ENCODE peak calls at places on chromosomes 13 and 19, in five cellular contexts. One of them, this sample, is unnamed. For H3K27me3, the result is how much of the 10 kb centered on the place peaks cover.

GRCh38 chr19:14385492-14385891 is 4.2 kb downstream of the ADGRE5 start:
- DNase-seq in HL-60: no peak
- DNase-seq in Panc1: no peak
- DNase-seq in CD4-positive, alpha-beta T cell: no peak
- DNase-seq in hepatocyte: no peak
- DNase-seq in this sample: no peak

GRCh38 chr19:49094505-49095482 is 9.5 kb downstream of the SNRNP70 start:
- DNase-seq in HL-60: no peak
- DNase-seq in Panc1: no peak
- DNase-seq in CD4-positive, alpha-beta T cell: no peak
- DNase-seq in hepatocyte: no peak
- DNase-seq in this sample: no peak

GRCh38 chr19:10612515-10613119 is 12.7 kb upstream of the SLC44A2 start:
- DNase-seq in HL-60: no peak
- DNase-seq in Panc1: no peak
- DNase-seq in CD4-positive, alpha-beta T cell: no peak
- DNase-seq in hepatocyte: no peak
- DNase-seq in this sample: no peak

GRCh38 chr13:99299545-99300341 is 7.5 kb downstream of the GPR183 start:
- DNase-seq in HL-60: peak
- DNase-seq in Panc1: no peak
- DNase-seq in CD4-positive, alpha-beta T cell: no peak
- DNase-seq in hepatocyte: no peak
- DNase-seq in this sample: no peak

GRCh38 chr13:38538412-38538811 is 148.5 kb upstream of the FREM2 start:
- DNase-seq in HL-60: no peak
- DNase-seq in Panc1: no peak
- DNase-seq in CD4-positive, alpha-beta T cell: no peak
- DNase-seq in hepatocyte: no peak
- DNase-seq in this sample: no peak

GRCh38 chr19:5298502-5298901 is 42.1 kb downstream of the PTPRS start:
- DNase-seq in HL-60: no peak
- DNase-seq in Panc1: no peak
- DNase-seq in CD4-positive, alpha-beta T cell: no peak
- DNase-seq in hepatocyte: no peak
- DNase-seq in this sample: no peak

GRCh38 chr13:31468114-31468902 is 268.5 kb downstream of the B3GLCT start:
- DNase-seq in HL-60: peak
- DNase-seq in Panc1: no peak
- DNase-seq in CD4-positive, alpha-beta T cell: no peak
- DNase-seq in hepatocyte: no peak
- DNase-seq in this sample: no peak

GRCh38 chr19:44142014-44142523 is 715 bp downstream of the ZNF234 start:
- DNase-seq in HL-60: peak
- DNase-seq in Panc1: no peak
- DNase-seq in CD4-positive, alpha-beta T cell: no peak
- DNase-seq in hepatocyte: peak
- DNase-seq in this sample: no peak

GRCh38 chr19:42028304-42029216 is 34.5 kb upstream of the ATP1A3 start:
- DNase-seq in HL-60: no peak
- DNase-seq in Panc1: no peak
- DNase-seq in CD4-positive, alpha-beta T cell: no peak
- DNase-seq in hepatocyte: no peak
- DNase-seq in this sample: no peak

GRCh38 chr19:44876930-44877530 is 14.0 kb upstream of the TOMM40 start:
- DNase-seq in HL-60: peak
- DNase-seq in Panc1: no peak
- DNase-seq in CD4-positive, alpha-beta T cell: no peak
- DNase-seq in hepatocyte: no peak
- DNase-seq in this sample: no peak

GRCh38 chr19:35107541-35107939 is 8.1 kb upstream of the FXYD3 start:
- DNase-seq in HL-60: no peak
- DNase-seq in Panc1: no peak
- DNase-seq in CD4-positive, alpha-beta T cell: no peak
- DNase-seq in hepatocyte: no peak
- DNase-seq in this sample: no peak

GRCh38 chr13:99432637-99433542 is 68.4 kb upstream of the TM9SF2 start:
- DNase-seq in HL-60: peak
- DNase-seq in Panc1: no peak
- DNase-seq in CD4-positive, alpha-beta T cell: peak
- DNase-seq in hepatocyte: peak
- DNase-seq in this sample: peak

GRCh38 chr19:45676851-45677263 is 8.8 kb downstream of the GIPR start:
- DNase-seq in HL-60: no peak
- DNase-seq in Panc1: no peak
- DNase-seq in CD4-positive, alpha-beta T cell: peak
- DNase-seq in hepatocyte: peak
- DNase-seq in this sample: no peak

GRCh38 chr19:40335101-40335500 is 13.1 kb downstream of the C19orf47 start:
- DNase-seq in HL-60: no peak
- DNase-seq in Panc1: no peak
- DNase-seq in CD4-positive, alpha-beta T cell: no peak
- DNase-seq in hepatocyte: no peak
- DNase-seq in this sample: no peak

GRCh38 chr13:105982219-105982618 is 553.2 kb downstream of the EFNB2 start:
- DNase-seq in HL-60: no peak
- DNase-seq in Panc1: no peak
- DNase-seq in CD4-positive, alpha-beta T cell: no peak
- DNase-seq in hepatocyte: no peak
- DNase-seq in this sample: no peak

GRCh38 chr13:97911311-97912138 is 42.0 kb upstream of the IPO5 start:
- DNase-seq in HL-60: peak
- DNase-seq in Panc1: peak
- DNase-seq in CD4-positive, alpha-beta T cell: no peak
- DNase-seq in hepatocyte: peak
- DNase-seq in this sample: no peak

GRCh38 chr13:24050796-24051715 is 109.5 kb upstream of the SPATA13 start:
- DNase-seq in HL-60: no peak
- DNase-seq in Panc1: no peak
- DNase-seq in CD4-positive, alpha-beta T cell: no peak
- DNase-seq in hepatocyte: no peak
- DNase-seq in this sample: no peak

GRCh38 chr13:70043685-70044084 is 63.9 kb upstream of the ATXN8OS start:
- DNase-seq in HL-60: no peak
- DNase-seq in Panc1: no peak
- DNase-seq in CD4-positive, alpha-beta T cell: no peak
- DNase-seq in hepatocyte: no peak
- DNase-seq in this sample: peak

GRCh38 chr19:5053661-5054060 is 84.7 kb downstream of the KDM4B start:
- DNase-seq in HL-60: no peak
- DNase-seq in Panc1: no peak
- DNase-seq in CD4-positive, alpha-beta T cell: no peak
- DNase-seq in hepatocyte: no peak
- DNase-seq in this sample: no peak

GRCh38 chr19:7917292-7918061 is 2.7 kb upstream of the SNAPC2 start:
- DNase-seq in HL-60: peak
- DNase-seq in Panc1: no peak
- DNase-seq in CD4-positive, alpha-beta T cell: peak
- DNase-seq in hepatocyte: peak
- DNase-seq in this sample: no peak

GRCh38 chr13:79386125-79386822 is 19.8 kb downstream of the RBM26 start:
- DNase-seq in HL-60: no peak
- DNase-seq in Panc1: no peak
- DNase-seq in CD4-positive, alpha-beta T cell: no peak
- DNase-seq in hepatocyte: no peak
- DNase-seq in this sample: no peak

GRCh38 chr19:28569132-28570114 is 643.5 kb downstream of the UQCRFS1 start:
- DNase-seq in HL-60: no peak
- DNase-seq in Panc1: no peak
- DNase-seq in CD4-positive, alpha-beta T cell: no peak
- DNase-seq in hepatocyte: no peak
- DNase-seq in this sample: no peak

GRCh38 chr19:43711751-43712355 is 4.0 kb upstream of the IRGC start:
- DNase-seq in HL-60: no peak
- DNase-seq in Panc1: no peak
- DNase-seq in CD4-positive, alpha-beta T cell: no peak
- DNase-seq in hepatocyte: no peak
- DNase-seq in this sample: no peak

GRCh38 chr19:6059396-6059947 is 50.8 kb downstream of the RFX2 start:
- DNase-seq in HL-60: no peak
- DNase-seq in Panc1: no peak
- DNase-seq in CD4-positive, alpha-beta T cell: no peak
- DNase-seq in hepatocyte: no peak
- DNase-seq in this sample: no peak

GRCh38 chr13:20945952-20946383 is 43.4 kb upstream of the XPO4 start:
- DNase-seq in HL-60: peak
- DNase-seq in Panc1: no peak
- DNase-seq in CD4-positive, alpha-beta T cell: no peak
- DNase-seq in hepatocyte: no peak
- DNase-seq in this sample: no peak

GRCh38 chr13:47146136-47146535 is 249.3 kb upstream of the HTR2A start:
- DNase-seq in HL-60: no peak
- DNase-seq in Panc1: no peak
- DNase-seq in CD4-positive, alpha-beta T cell: no peak
- DNase-seq in hepatocyte: no peak
- DNase-seq in this sample: no peak

GRCh38 chr19:8342684-8343482 is at the start of gene KANK3:
- DNase-seq in HL-60: peak
- DNase-seq in Panc1: no peak
- DNase-seq in CD4-positive, alpha-beta T cell: peak
- DNase-seq in hepatocyte: peak
- DNase-seq in this sample: peak

GRCh38 chr19:16650821-16651220 is 9.1 kb downstream of the SMIM7 start:
- DNase-seq in HL-60: no peak
- DNase-seq in Panc1: no peak
- DNase-seq in CD4-positive, alpha-beta T cell: no peak
- DNase-seq in hepatocyte: no peak
- DNase-seq in this sample: no peak

GRCh38 chr13:32859893-32860292 is 156.3 kb upstream of the KL start:
- DNase-seq in HL-60: no peak
- DNase-seq in Panc1: no peak
- DNase-seq in CD4-positive, alpha-beta T cell: no peak
- DNase-seq in hepatocyte: no peak
- DNase-seq in this sample: no peak

GRCh38 chr13:31046711-31047279 is 114.3 kb downstream of the TEX26 start:
- DNase-seq in HL-60: no peak
- DNase-seq in Panc1: no peak
- DNase-seq in CD4-positive, alpha-beta T cell: no peak
- DNase-seq in hepatocyte: peak
- DNase-seq in this sample: no peak

GRCh38 chr13:66809496-66809895 is 420.6 kb downstream of the PCDH9 start:
- DNase-seq in HL-60: no peak
- DNase-seq in Panc1: no peak
- DNase-seq in CD4-positive, alpha-beta T cell: no peak
- DNase-seq in hepatocyte: no peak
- DNase-seq in this sample: no peak

DNA sequence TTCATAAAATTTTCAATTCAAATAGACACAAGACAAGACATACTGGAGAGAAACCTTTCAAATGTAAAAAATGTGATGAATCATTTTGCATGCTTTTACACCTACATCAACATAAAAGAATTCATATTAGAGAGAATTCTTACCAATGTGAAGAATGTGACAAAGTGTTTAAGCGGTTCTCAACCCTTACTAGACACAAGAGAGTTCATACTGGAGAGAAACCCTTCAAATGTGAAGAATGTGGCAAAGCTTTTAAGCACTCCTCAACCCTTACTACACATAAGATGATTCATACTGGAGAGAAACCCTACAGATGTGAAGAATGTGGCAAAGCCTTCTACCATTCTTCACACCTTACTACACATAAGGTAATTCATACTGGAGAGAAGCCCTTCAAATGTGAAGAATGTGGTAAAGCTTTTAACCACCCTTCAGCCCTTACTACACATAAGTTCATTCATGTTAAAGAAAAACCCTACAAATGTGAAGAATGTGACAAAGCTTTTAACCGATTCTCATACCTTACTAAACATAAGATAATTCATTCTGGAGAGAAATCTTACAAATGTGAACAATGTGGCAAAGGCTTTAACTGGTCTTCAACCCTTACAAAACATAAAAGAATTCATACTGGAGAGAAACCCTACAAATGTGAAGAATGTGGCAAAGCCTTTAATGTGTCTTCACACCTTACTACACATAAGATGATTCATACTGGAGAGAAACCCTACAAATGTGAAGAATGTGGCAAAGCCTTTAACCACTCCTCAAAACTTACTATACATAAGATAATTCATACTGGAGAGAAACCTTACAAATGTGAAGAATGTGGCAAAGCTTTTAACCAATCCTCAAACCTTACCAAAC is 24.6 kb upstream of the ZNF431 start:
- DNase-seq in HL-60: no peak
- DNase-seq in Panc1: no peak
- DNase-seq in CD4-positive, alpha-beta T cell: no peak
- DNase-seq in hepatocyte: no peak
- DNase-seq in this sample: no peak
- TF ChIP-seq CTCF in HL-60: no peak
- TF ChIP-seq CTCF in Panc1: no peak
- TF ChIP-seq CTCF in CD4-positive, alpha-beta T cell: no peak
- TF ChIP-seq CTCF in hepatocyte: no peak
- TF ChIP-seq CTCF in this sample: no peak

GRCh38 chr13:112370311-112370710 is 5.8 kb upstream of the SPACA7 start:
- DNase-seq in HL-60: no peak
- DNase-seq in Panc1: no peak
- DNase-seq in CD4-positive, alpha-beta T cell: no peak
- DNase-seq in hepatocyte: no peak
- DNase-seq in this sample: no peak

GRCh38 chr13:112374271-112374670 is 1.9 kb upstream of the SPACA7 start:
- DNase-seq in HL-60: no peak
- DNase-seq in Panc1: no peak
- DNase-seq in CD4-positive, alpha-beta T cell: no peak
- DNase-seq in hepatocyte: no peak
- DNase-seq in this sample: no peak

DNA sequence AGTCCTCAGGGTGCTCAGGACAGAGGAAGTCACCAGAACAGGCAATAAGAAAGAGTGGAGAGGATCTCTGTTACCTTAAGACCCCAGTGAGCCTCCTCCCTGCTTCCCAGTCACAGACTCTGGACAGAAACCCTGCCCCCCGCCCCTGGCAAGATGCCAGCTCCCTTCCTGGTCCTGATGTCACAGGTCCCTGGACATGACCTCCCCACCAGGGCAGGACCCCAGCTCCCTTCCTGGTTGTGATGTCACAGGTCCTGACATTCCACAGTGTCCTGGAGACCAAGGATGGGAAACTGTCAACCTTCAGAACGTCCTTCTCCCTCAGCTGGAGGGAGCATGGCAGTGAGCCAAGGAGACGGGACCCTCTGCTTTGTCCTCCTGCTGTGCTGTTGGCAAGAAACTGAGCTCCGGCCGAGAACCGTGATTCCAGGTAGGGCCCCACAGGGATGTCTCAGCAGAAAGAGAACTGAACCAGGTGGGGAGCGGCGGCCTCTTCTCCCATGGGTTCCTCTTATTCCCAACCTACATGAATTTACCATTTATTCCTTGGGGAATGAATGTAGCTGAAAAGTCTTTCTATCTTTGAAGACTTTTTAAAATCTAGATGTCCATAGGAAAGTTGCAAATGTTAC is at the start of gene SPACA7:
- DNase-seq in HL-60: no peak
- DNase-seq in Panc1: no peak
- DNase-seq in CD4-positive, alpha-beta T cell: no peak
- DNase-seq in hepatocyte: no peak
- DNase-seq in this sample: no peak
- H3K27me3 ChIP-seq in HL-60: under half
- H3K27me3 ChIP-seq in Panc1: under half
- H3K27me3 ChIP-seq in CD4-positive, alpha-beta T cell: under half
- H3K27me3 ChIP-seq in hepatocyte: under half
- H3K27me3 ChIP-seq in this sample: under half

GRCh38 chr13:45464141-45464686 is 525 bp upstream of the COG3 start:
- DNase-seq in HL-60: no peak
- DNase-seq in Panc1: no peak
- DNase-seq in CD4-positive, alpha-beta T cell: no peak
- DNase-seq in hepatocyte: no peak
- DNase-seq in this sample: no peak
- TF ChIP-seq CTCF in HL-60: no peak
- TF ChIP-seq CTCF in Panc1: no peak
- TF ChIP-seq CTCF in CD4-positive, alpha-beta T cell: no peak
- TF ChIP-seq CTCF in hepatocyte: peak
- TF ChIP-seq CTCF in this sample: peak

GRCh38 chr19:3360494-3361383 is 5.6 kb upstream of the NFIC start:
- DNase-seq in HL-60: peak
- DNase-seq in Panc1: no peak
- DNase-seq in CD4-positive, alpha-beta T cell: peak
- DNase-seq in hepatocyte: no peak
- DNase-seq in this sample: no peak
- H3K27me3 ChIP-seq in HL-60: under half
- H3K27me3 ChIP-seq in Panc1: under half
- H3K27me3 ChIP-seq in CD4-positive, alpha-beta T cell: under half
- H3K27me3 ChIP-seq in hepatocyte: half or more
- H3K27me3 ChIP-seq in this sample: under half

This sample was measured in kidney epithelial cell.